ENCODE peak calls at places on chromosomes 13 and 19, in eight cellular contexts. One of them, this sample, is unnamed.

GRCh38 chr19:18205180-18205915 is 1.5 kb upstream of the RAB3A start:
- DNase-seq in hippocampal formation: peak; percentile 61
- DNase-seq in lung: peak; percentile 66
- DNase-seq in GM04504: peak; percentile 50
- DNase-seq in omental fat pad: peak; percentile 55
- DNase-seq in epithelial cell of esophagus: peak; percentile 62
- DNase-seq in AG04450: peak; percentile 58
- DNase-seq in astrocyte of the spinal cord: peak; percentile 74
- DNase-seq in this sample: peak; percentile 16

GRCh38 chr13:66528139-66528538 is 702.0 kb downstream of the PCDH9 start:
- DNase-seq in hippocampal formation: no peak
- DNase-seq in lung: no peak
- DNase-seq in GM04504: no peak
- DNase-seq in omental fat pad: no peak
- DNase-seq in epithelial cell of esophagus: no peak
- DNase-seq in AG04450: no peak
- DNase-seq in astrocyte of the spinal cord: no peak
- DNase-seq in this sample: no peak

GRCh38 chr13:111336666-111337065 is 16.2 kb downstream of the TEX29 start:
- DNase-seq in hippocampal formation: no peak
- DNase-seq in lung: no peak
- DNase-seq in GM04504: no peak
- DNase-seq in omental fat pad: no peak
- DNase-seq in epithelial cell of esophagus: no peak
- DNase-seq in AG04450: no peak
- DNase-seq in astrocyte of the spinal cord: no peak
- DNase-seq in this sample: no peak

GRCh38 chr13:23288564-23288963 is 107.8 kb downstream of the SGCG start:
- DNase-seq in hippocampal formation: no peak
- DNase-seq in lung: no peak
- DNase-seq in GM04504: no peak
- DNase-seq in omental fat pad: no peak
- DNase-seq in epithelial cell of esophagus: no peak
- DNase-seq in AG04450: no peak
- DNase-seq in astrocyte of the spinal cord: no peak
- DNase-seq in this sample: no peak

GRCh38 chr19:49064029-49064629 is 489 bp downstream of the NTF4 start:
- DNase-seq in hippocampal formation: no peak
- DNase-seq in lung: peak; percentile 45
- DNase-seq in GM04504: no peak
- DNase-seq in omental fat pad: no peak
- DNase-seq in epithelial cell of esophagus: peak; percentile 87
- DNase-seq in AG04450: no peak
- DNase-seq in astrocyte of the spinal cord: no peak
- DNase-seq in this sample: no peak

GRCh38 chr13:62483774-62484173 is 1068.1 kb upstream of the PCDH20 start:
- DNase-seq in hippocampal formation: no peak
- DNase-seq in lung: no peak
- DNase-seq in GM04504: no peak
- DNase-seq in omental fat pad: no peak
- DNase-seq in epithelial cell of esophagus: no peak
- DNase-seq in AG04450: no peak
- DNase-seq in astrocyte of the spinal cord: peak; percentile 19
- DNase-seq in this sample: no peak

GRCh38 chr13:74675185-74675584 is 541.0 kb upstream of the KLF12 start:
- DNase-seq in hippocampal formation: no peak
- DNase-seq in lung: no peak
- DNase-seq in GM04504: no peak
- DNase-seq in omental fat pad: no peak
- DNase-seq in epithelial cell of esophagus: peak; percentile 88
- DNase-seq in AG04450: peak; percentile 2
- DNase-seq in astrocyte of the spinal cord: peak; percentile 15
- DNase-seq in this sample: no peak

GRCh38 chr13:113816248-113816924 is 47.5 kb downstream of the GAS6 start:
- DNase-seq in hippocampal formation: no peak
- DNase-seq in lung: no peak
- DNase-seq in GM04504: no peak
- DNase-seq in omental fat pad: no peak
- DNase-seq in epithelial cell of esophagus: no peak
- DNase-seq in AG04450: no peak
- DNase-seq in astrocyte of the spinal cord: no peak
- DNase-seq in this sample: no peak

GRCh38 chr13:49530452-49530851 is 34.7 kb downstream of the PHF11 start:
- DNase-seq in hippocampal formation: no peak
- DNase-seq in lung: no peak
- DNase-seq in GM04504: no peak
- DNase-seq in omental fat pad: no peak
- DNase-seq in epithelial cell of esophagus: no peak
- DNase-seq in AG04450: no peak
- DNase-seq in astrocyte of the spinal cord: no peak
- DNase-seq in this sample: no peak

GRCh38 chr19:13100031-13100588 is 2.5 kb downstream of the LYL1 start:
- DNase-seq in hippocampal formation: no peak
- DNase-seq in lung: no peak
- DNase-seq in GM04504: no peak
- DNase-seq in omental fat pad: no peak
- DNase-seq in epithelial cell of esophagus: no peak
- DNase-seq in AG04450: no peak
- DNase-seq in astrocyte of the spinal cord: no peak
- DNase-seq in this sample: no peak

GRCh38 chr19:2523630-2524311 is 47.8 kb downstream of the GADD45B start:
- DNase-seq in hippocampal formation: peak; percentile 23
- DNase-seq in lung: no peak
- DNase-seq in GM04504: no peak
- DNase-seq in omental fat pad: no peak
- DNase-seq in epithelial cell of esophagus: no peak
- DNase-seq in AG04450: no peak
- DNase-seq in astrocyte of the spinal cord: peak; percentile 92
- DNase-seq in this sample: peak; percentile 79

GRCh38 chr13:37492741-37493514 is 105.6 kb downstream of the POSTN start:
- DNase-seq in hippocampal formation: no peak
- DNase-seq in lung: no peak
- DNase-seq in GM04504: peak; percentile 81
- DNase-seq in omental fat pad: no peak
- DNase-seq in epithelial cell of esophagus: peak; percentile 14
- DNase-seq in AG04450: peak; percentile 53
- DNase-seq in astrocyte of the spinal cord: peak; percentile 87
- DNase-seq in this sample: peak; percentile 70

GRCh38 chr13:105202384-105202783 is 1333.1 kb downstream of the EFNB2 start:
- DNase-seq in hippocampal formation: peak; percentile 82
- DNase-seq in lung: no peak
- DNase-seq in GM04504: no peak
- DNase-seq in omental fat pad: no peak
- DNase-seq in epithelial cell of esophagus: peak; percentile 47
- DNase-seq in AG04450: no peak
- DNase-seq in astrocyte of the spinal cord: peak; percentile 61
- DNase-seq in this sample: peak; percentile 41